ENCODE peak calls at places on chromosomes 6 and 20, in seven cellular contexts. M is GM12865; L is endodermal cell; K is CD8-positive, alpha-beta T cell; P is upper lobe of right lung; E is uterus; Y is IMR-90. X is an unnamed sample.

GRCh38 chr6:10151144-10151915 is 263.5 kb downstream of the TFAP2A start:
- DNase-seq in Y (peak), K (no peak), P (no peak), L (no peak), E (no peak), M (no peak), X (peak)

GRCh38 chr20:25227317-25227831 is 20.5 kb upstream of the PYGB start:
- DNase-seq in E (peak), P (no peak), Y (peak), M (no peak), L (no peak), K (no peak), X (peak)

GRCh38 chr6:157909282-157909664 is 72.4 kb upstream of the SYNJ2 start:
- DNase-seq in M (peak), K (no peak), Y (no peak), L (no peak), E (no peak), P (no peak), X (no peak)

GRCh38 chr6:111430605-111431378 is 52.2 kb downstream of the REV3L start:
- DNase-seq in M (no peak), P (no peak), L (no peak), Y (no peak), E (peak), K (no peak), X (no peak)

GRCh38 chr6:159819932-159820640 is 20.0 kb downstream of the PNLDC1 start:
- DNase-seq in M (no peak), K (no peak), P (no peak), Y (no peak), L (peak), E (no peak), X (peak)

GRCh38 chr6:74044417-74045096 is 348.6 kb downstream of the CD109 start:
- DNase-seq in K (no peak), Y (peak), L (no peak), M (no peak), E (peak), P (no peak), X (peak)

GRCh38 chr6:50543666-50544065 is 169.7 kb upstream of the TFAP2D start:
- DNase-seq in M (no peak), E (no peak), P (no peak), L (no peak), K (no peak), Y (no peak), X (no peak)

GRCh38 chr6:155717369-155717768 is 261.7 kb upstream of the NOX3 start:
- DNase-seq in M (no peak), Y (no peak), P (no peak), E (no peak), L (no peak), K (no peak), X (no peak)

GRCh38 chr6:16592550-16592892 is 168.7 kb downstream of the ATXN1 start:
- DNase-seq in P (no peak), K (no peak), L (no peak), M (no peak), E (no peak), Y (no peak), X (no peak)

GRCh38 chr6:28252507-28252975 is 472 bp upstream of the ZKSCAN4 start:
- DNase-seq in M (no peak), P (no peak), K (no peak), Y (no peak), L (no peak), E (no peak), X (no peak)

GRCh38 chr6:125095501-125096301 is 57.9 kb upstream of the TPD52L1 start:
- DNase-seq in L (no peak), Y (peak), P (no peak), K (no peak), M (no peak), E (no peak), X (peak)

GRCh38 chr6:91506509-91506908 is 919.6 kb upstream of the MAP3K7 start:
- DNase-seq in E (no peak), K (no peak), P (no peak), Y (no peak), M (no peak), L (no peak), X (no peak)

GRCh38 chr6:134925800-134926199 is 24.1 kb downstream of the ALDH8A1 start:
- DNase-seq in M (no peak), L (no peak), E (no peak), P (no peak), Y (peak), K (no peak), X (peak)

GRCh38 chr6:69917834-69918233 is 51.5 kb downstream of the COL19A1 start:
- DNase-seq in P (no peak), L (no peak), Y (peak), K (no peak), E (no peak), M (peak), X (peak)

GRCh38 chr6:100456881-100457220 is 7.9 kb downstream of the SIM1 start:
- DNase-seq in K (no peak), M (no peak), E (no peak), Y (no peak), P (no peak), L (no peak), X (no peak)

GRCh38 chr20:41428285-41428684 is 61.7 kb upstream of the EMILIN3 start:
- DNase-seq in Y (peak), P (no peak), M (no peak), E (no peak), L (no peak), K (peak), X (peak)

GRCh38 chr6:50815436-50816114 is 3.1 kb upstream of the TFAP2B start:
- DNase-seq in L (no peak), E (no peak), P (no peak), Y (peak), M (no peak), K (no peak), X (peak)

GRCh38 chr6:34584694-34585093 is 28.6 kb upstream of the SPDEF start:
- DNase-seq in Y (no peak), K (no peak), M (no peak), L (peak), P (peak), E (no peak), X (no peak)

GRCh38 chr20:40897177-40897700 is 131.4 kb upstream of the TOP1 start:
- DNase-seq in Y (peak), M (no peak), K (no peak), E (no peak), P (no peak), L (no peak), X (peak)

GRCh38 chr6:37371158-37372083 is 17.6 kb downstream of the RNF8 start:
- DNase-seq in L (no peak), M (no peak), P (no peak), Y (no peak), E (no peak), K (no peak), X (peak)

GRCh38 chr6:102571236-102571908 is 1177.9 kb downstream of the GRIK2 start:
- DNase-seq in E (no peak), K (no peak), M (no peak), L (peak), P (no peak), Y (no peak), X (peak)

GRCh38 chr6:15252205-15252604 is 6.3 kb downstream of the JARID2 start:
- DNase-seq in P (no peak), E (no peak), K (no peak), Y (no peak), L (no peak), M (no peak), X (no peak)

GRCh38 chr6:15255481-15256414 is 9.9 kb downstream of the JARID2 start:
- DNase-seq in E (no peak), P (no peak), L (no peak), K (no peak), Y (no peak), M (peak), X (no peak)

GRCh38 chr6:15253107-15254073 is 7.5 kb downstream of the JARID2 start:
- DNase-seq in P (no peak), K (no peak), E (no peak), Y (no peak), L (no peak), M (peak), X (no peak)

GRCh38 chr6:15256538-15257222 is 10.8 kb downstream of the JARID2 start:
- DNase-seq in E (no peak), Y (no peak), L (peak), P (no peak), M (no peak), K (no peak), X (no peak)

GRCh38 chr6:15254074-15254975 is 8.5 kb downstream of the JARID2 start:
- DNase-seq in Y (no peak), P (no peak), E (no peak), K (no peak), L (peak), M (peak), X (peak)
- TF ChIP-seq CTCF in Y (peak), P (no peak), E (no peak), K (no peak), L (peak), M (peak), X (peak)

DNA sequence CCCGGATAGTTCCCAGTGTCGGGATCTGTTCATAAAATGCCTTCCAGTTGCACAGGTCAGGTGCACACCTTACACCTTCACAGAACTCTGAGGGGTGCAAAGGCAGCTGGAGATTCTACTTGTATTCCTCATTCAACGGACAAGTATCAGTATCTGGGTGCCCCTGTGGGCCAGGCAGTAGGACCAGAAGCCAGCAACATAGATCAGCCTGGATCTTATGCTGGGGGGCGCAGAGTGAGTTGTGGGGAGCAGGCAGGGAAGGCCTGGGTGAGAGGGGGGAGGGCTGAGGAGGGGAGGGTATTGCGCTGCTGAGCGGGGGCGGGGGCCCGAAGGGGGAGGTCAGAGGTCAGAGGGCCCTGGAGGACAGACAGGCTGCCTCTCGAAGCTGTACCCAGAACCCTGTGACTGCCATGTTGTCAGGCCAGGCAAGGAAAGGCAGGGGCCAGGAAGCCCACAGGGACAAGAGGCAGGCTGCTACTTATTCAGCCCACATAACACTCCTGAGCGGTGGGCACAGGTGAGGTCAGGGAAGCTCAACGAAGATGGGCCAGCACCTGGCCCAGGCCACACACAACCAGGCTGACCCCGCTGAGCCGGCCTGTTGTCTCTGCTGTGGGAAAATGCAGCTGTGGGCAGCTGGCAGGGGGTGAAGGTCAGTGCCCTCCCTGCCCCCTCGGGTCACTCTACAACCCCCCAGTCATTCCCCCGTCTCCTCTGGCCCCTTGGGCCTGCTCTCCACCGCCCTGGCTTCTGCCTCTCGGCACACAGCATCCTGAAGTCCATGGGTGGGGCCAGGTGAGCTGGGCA is 1.1 kb downstream of the OPRL1 start:
- DNase-seq in Y (no peak), E (no peak), P (no peak), M (no peak), L (no peak), K (no peak), X (no peak)
- H3K4me3 ChIP-seq in Y (no peak), E (no peak), P (peak), M (no peak), L (peak), K (no peak), X (no peak)

GRCh38 chr20:38878798-38879197 is 47.4 kb upstream of the FAM83D start:
- DNase-seq in P (no peak), K (no peak), E (no peak), L (peak), M (no peak), Y (peak), X (peak)

GRCh38 chr20:38880952-38881735 is 45.1 kb upstream of the FAM83D start:
- DNase-seq in L (no peak), Y (no peak), M (peak), K (no peak), E (no peak), P (peak), X (no peak)

GRCh38 chr20:38875170-38875993 is 50.8 kb upstream of the FAM83D start:
- DNase-seq in Y (no peak), L (no peak), E (peak), P (no peak), M (peak), K (peak), X (no peak)

GRCh38 chr20:38874460-38875169 is 51.6 kb upstream of the FAM83D start:
- DNase-seq in Y (no peak), L (no peak), M (peak), P (no peak), E (no peak), K (no peak), X (no peak)

GRCh38 chr20:38877483-38877882 is 48.7 kb upstream of the FAM83D start:
- DNase-seq in E (no peak), M (no peak), Y (no peak), P (no peak), K (no peak), L (no peak), X (no peak)
- TF ChIP-seq CTCF in E (no peak), M (no peak), Y (no peak), P (no peak), K (no peak), L (no peak), X (no peak)

DNA sequence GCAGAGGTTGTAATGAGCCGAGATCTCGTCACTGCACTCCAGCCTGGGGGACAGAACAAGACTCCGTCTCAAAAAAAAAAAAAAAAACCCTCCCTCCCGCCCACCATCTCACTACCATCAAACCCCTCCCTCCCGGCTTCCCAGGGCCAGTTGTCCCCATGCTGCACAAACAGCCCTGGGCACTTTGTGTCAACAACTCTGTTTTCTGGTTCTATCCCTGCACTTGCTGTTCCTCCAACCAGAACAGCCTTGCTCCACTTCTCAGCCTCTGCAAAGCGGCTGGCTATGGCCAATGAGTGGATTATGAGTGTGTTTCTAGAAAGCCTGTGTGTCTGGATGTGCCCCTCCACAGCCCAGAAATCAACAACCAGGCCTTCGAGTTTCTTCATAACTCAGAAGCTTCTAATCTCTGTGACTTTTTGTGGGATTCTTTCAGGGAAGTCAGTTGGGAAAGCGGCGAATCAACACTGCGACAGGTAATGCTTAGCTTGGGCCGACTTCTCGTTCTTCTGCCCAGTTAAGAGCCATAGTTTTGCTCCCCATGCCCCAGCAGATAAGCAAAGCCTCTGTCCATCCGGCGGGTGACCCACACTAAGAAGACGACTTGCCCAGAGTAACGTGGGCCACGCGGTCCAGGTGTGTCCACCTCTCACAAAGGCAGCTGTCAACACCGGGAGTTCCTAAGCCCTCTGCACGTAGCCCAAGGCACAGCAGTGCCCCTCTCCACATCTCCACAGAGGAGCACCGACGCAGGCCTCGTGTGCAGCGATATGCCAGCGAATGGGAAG is 5.5 kb downstream of the ZBTB46 start:
- DNase-seq in K (no peak), M (no peak), E (no peak), Y (no peak), L (no peak), P (no peak), X (no peak)
- H3K4me3 ChIP-seq in K (no peak), M (no peak), E (no peak), Y (no peak), L (no peak), P (no peak), X (no peak)

DNA sequence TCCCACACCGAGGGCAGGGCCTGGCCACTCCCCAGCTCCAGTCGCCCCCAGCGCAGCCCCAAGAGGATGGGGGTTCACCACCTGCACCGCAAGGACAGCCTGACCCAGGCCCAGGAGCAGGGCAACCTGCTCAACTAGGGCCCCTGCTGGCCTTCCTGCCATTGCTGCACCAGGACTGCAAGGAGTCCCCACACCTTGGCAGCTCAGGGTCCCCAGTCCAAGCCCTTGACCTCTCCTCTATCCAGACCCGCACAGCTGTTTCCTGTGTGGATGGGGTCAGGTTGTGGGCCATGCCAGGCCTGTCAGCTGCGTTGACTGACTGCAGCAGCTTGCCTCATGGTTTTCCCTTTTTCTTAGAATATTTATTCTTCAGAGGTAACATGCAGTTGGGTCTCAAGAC is 4.4 kb downstream of the LRRC73 start:
- DNase-seq in Y (no peak), M (no peak), L (peak), K (no peak), P (no peak), E (no peak), X (no peak)
- TF ChIP-seq CTCF in Y (no peak), M (no peak), L (peak), K (no peak), P (no peak), E (no peak), X (no peak)

DNA sequence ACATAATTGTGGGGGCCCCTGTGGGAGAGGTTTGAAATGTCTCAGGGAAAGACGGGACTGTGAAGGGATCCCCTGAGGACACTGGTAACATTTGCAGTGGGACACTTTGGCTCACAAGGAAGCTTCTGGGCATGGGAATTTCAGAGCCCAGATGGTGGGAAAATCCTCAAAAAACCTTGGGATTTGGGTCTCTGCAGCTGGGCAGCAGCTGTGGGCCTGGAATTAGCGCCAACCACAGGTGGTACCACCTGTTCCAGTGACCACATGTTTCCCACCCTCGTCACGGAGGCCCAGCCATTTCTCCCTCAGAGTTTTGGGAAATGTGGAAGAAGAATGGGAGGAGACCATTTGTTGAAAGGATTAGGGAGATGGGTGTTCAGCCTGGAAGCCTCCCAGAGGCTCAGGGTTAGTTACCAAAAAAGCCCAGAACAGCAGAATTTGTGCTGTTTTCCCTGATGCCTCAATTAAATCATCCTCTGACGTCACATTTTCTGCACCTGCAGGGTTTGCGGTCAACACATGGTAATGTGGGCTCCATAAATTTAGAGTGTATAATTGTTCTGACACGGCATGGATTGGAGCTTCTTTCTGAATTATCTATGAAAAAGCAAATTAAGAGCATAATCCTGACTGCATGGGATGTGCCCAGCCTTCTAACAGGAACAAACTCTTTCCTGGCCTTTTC is 34.3 kb downstream of the EDN3 start:
- DNase-seq in Y (no peak), M (no peak), L (no peak), E (no peak), P (no peak), K (no peak), X (no peak)
- H3K4me3 ChIP-seq in Y (no peak), M (no peak), L (no peak), E (no peak), P (no peak), K (no peak), X (no peak)

DNA sequence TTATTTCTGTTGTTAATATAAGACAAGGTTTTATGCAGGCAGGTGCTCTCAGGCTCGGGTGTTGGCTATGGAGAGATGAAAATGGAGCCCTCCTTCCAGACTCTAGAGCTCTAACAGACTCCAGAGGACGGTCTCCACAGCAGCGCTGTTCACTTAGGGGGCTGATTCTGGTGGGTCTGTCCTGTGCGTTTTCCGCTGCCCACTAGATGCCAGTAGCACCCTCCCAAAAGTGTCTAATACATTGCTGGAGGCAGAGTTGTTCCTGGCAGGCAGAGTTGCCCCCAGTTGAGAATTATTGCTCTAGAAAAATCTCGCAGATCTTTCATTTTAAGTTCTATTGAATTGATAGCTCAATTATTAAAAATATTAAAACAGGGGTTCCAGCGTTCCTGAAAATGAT is 109.9 kb downstream of the MAP3K4 start:
- DNase-seq in Y (peak), K (no peak), M (no peak), L (no peak), P (no peak), E (no peak), X (peak)
- TF ChIP-seq CTCF in Y (peak), K (no peak), M (peak), L (peak), P (peak), E (no peak), X (peak)

DNA sequence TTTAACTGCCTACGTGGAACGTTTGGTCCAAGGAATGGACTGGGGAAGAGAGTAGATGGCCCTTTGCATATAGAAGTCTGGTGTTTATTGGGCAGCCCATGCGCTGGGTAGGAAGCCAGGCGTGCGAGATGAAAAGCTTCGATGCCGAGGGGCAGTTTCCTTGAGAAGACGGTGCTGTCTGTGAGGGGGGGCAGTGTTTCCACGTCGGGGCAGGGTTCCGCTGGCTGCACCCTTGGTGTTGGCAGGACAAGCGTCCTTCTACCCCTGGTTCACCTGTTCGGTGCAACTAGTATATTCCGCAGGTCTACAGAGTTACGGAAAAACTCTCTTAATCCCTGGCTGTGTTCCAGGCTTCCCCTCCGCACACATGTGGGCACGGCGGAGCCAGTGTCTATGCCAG is 88.2 kb downstream of the SMOC2 start:
- DNase-seq in K (no peak), L (no peak), M (no peak), P (no peak), Y (no peak), E (no peak), X (no peak)
- H3K4me3 ChIP-seq in K (no peak), L (no peak), M (no peak), P (no peak), Y (no peak), E (no peak), X (no peak)

X was measured in choroid plexus epithelial cell.